ENCODE peak calls at places on chromosomes 11 and 22, in six cellular contexts. One of them, this sample, is unnamed.

GRCh38 chr11:17764446-17765218 is 30.1 kb downstream of the KCNC1 start:
- DNase-seq in CD8-positive, alpha-beta T cell: no peak
- DNase-seq in CD4-positive, alpha-beta T cell: no peak
- DNase-seq in fibroblast of lung: no peak
- DNase-seq in AG04450: no peak
- DNase-seq in left lung: peak; percentile 51
- DNase-seq in this sample: no peak

GRCh38 chr22:38317237-38317994 is at the start of gene CSNK1E:
- DNase-seq in fibroblast of lung: peak; percentile 59
- DNase-seq in left lung: peak; percentile 94
- DNase-seq in AG04450: no peak
- DNase-seq in CD8-positive, alpha-beta T cell: peak; percentile 64
- DNase-seq in CD4-positive, alpha-beta T cell: peak; percentile 79
- DNase-seq in this sample: peak; percentile 74

GRCh38 chr22:44076825-44077224 is 52.7 kb downstream of the PARVB start:
- DNase-seq in AG04450: no peak
- DNase-seq in left lung: no peak
- DNase-seq in CD4-positive, alpha-beta T cell: no peak
- DNase-seq in CD8-positive, alpha-beta T cell: no peak
- DNase-seq in fibroblast of lung: no peak
- DNase-seq in this sample: no peak

GRCh38 chr22:17232406-17232805 is 13.2 kb upstream of the ADA2 start:
- DNase-seq in fibroblast of lung: no peak
- DNase-seq in CD8-positive, alpha-beta T cell: no peak
- DNase-seq in CD4-positive, alpha-beta T cell: no peak
- DNase-seq in left lung: no peak
- DNase-seq in AG04450: no peak
- DNase-seq in this sample: no peak

GRCh38 chr22:17460895-17461294 is 91.6 kb downstream of the CECR2 start:
- DNase-seq in fibroblast of lung: no peak
- DNase-seq in CD8-positive, alpha-beta T cell: no peak
- DNase-seq in AG04450: no peak
- DNase-seq in left lung: no peak
- DNase-seq in CD4-positive, alpha-beta T cell: no peak
- DNase-seq in this sample: no peak

GRCh38 chr11:115439385-115439784 is 64.8 kb downstream of the CADM1 start:
- DNase-seq in CD8-positive, alpha-beta T cell: no peak
- DNase-seq in fibroblast of lung: peak; percentile 89
- DNase-seq in left lung: no peak
- DNase-seq in CD4-positive, alpha-beta T cell: no peak
- DNase-seq in AG04450: peak; percentile 44
- DNase-seq in this sample: no peak

GRCh38 chr22:38758276-38758945 is 2.6 kb upstream of the SUN2 start:
- DNase-seq in AG04450: no peak
- DNase-seq in left lung: no peak
- DNase-seq in CD4-positive, alpha-beta T cell: peak; percentile 82
- DNase-seq in fibroblast of lung: no peak
- DNase-seq in CD8-positive, alpha-beta T cell: peak; percentile 66
- DNase-seq in this sample: no peak

GRCh38 chr22:36166518-36167220 is 6.1 kb upstream of the APOL3 start:
- DNase-seq in CD4-positive, alpha-beta T cell: no peak
- DNase-seq in CD8-positive, alpha-beta T cell: no peak
- DNase-seq in fibroblast of lung: no peak
- DNase-seq in AG04450: no peak
- DNase-seq in left lung: no peak
- DNase-seq in this sample: no peak

GRCh38 chr11:93236741-93237675 is 39.2 kb upstream of the SLC36A4 start:
- DNase-seq in left lung: no peak
- DNase-seq in fibroblast of lung: peak; percentile 38
- DNase-seq in CD4-positive, alpha-beta T cell: no peak
- DNase-seq in CD8-positive, alpha-beta T cell: no peak
- DNase-seq in AG04450: no peak
- DNase-seq in this sample: no peak

GRCh38 chr22:23180893-23181762 is 819 bp downstream of the BCR start:
- DNase-seq in AG04450: no peak
- DNase-seq in fibroblast of lung: no peak
- DNase-seq in left lung: peak; percentile 86
- DNase-seq in CD4-positive, alpha-beta T cell: no peak
- DNase-seq in CD8-positive, alpha-beta T cell: no peak
- DNase-seq in this sample: no peak

GRCh38 chr11:122186439-122187080 is 70.5 kb upstream of the BLID start:
- DNase-seq in AG04450: peak; percentile 86
- DNase-seq in fibroblast of lung: peak; percentile 98
- DNase-seq in CD8-positive, alpha-beta T cell: no peak
- DNase-seq in left lung: no peak
- DNase-seq in CD4-positive, alpha-beta T cell: no peak
- DNase-seq in this sample: no peak

GRCh38 chr11:102836290-102836875 is 7.0 kb downstream of the MMP3 start:
- DNase-seq in CD8-positive, alpha-beta T cell: no peak
- DNase-seq in CD4-positive, alpha-beta T cell: no peak
- DNase-seq in left lung: no peak
- DNase-seq in fibroblast of lung: peak; percentile 93
- DNase-seq in AG04450: peak; percentile 42
- DNase-seq in this sample: no peak

GRCh38 chr11:117861151-117862018 is 15.1 kb downstream of the FXYD6 start:
- DNase-seq in CD8-positive, alpha-beta T cell: no peak
- DNase-seq in CD4-positive, alpha-beta T cell: no peak
- DNase-seq in AG04450: no peak
- DNase-seq in fibroblast of lung: no peak
- DNase-seq in left lung: no peak
- DNase-seq in this sample: no peak

GRCh38 chr11:69242583-69242940 is 51.4 kb upstream of the MYEOV start:
- DNase-seq in fibroblast of lung: no peak
- DNase-seq in CD8-positive, alpha-beta T cell: no peak
- DNase-seq in left lung: no peak
- DNase-seq in CD4-positive, alpha-beta T cell: no peak
- DNase-seq in AG04450: no peak
- DNase-seq in this sample: no peak

GRCh38 chr11:20000393-20001134 is 159.7 kb downstream of the DBX1 start:
- DNase-seq in left lung: no peak
- DNase-seq in CD4-positive, alpha-beta T cell: no peak
- DNase-seq in fibroblast of lung: no peak
- DNase-seq in CD8-positive, alpha-beta T cell: no peak
- DNase-seq in AG04450: no peak
- DNase-seq in this sample: no peak

GRCh38 chr11:132453411-132453810 is 1078.9 kb downstream of the OPCML start:
- DNase-seq in CD8-positive, alpha-beta T cell: no peak
- DNase-seq in AG04450: no peak
- DNase-seq in CD4-positive, alpha-beta T cell: no peak
- DNase-seq in fibroblast of lung: peak; percentile 77
- DNase-seq in left lung: no peak
- DNase-seq in this sample: no peak

GRCh38 chr11:14237333-14237988 is 121.5 kb downstream of the RRAS2 start:
- DNase-seq in fibroblast of lung: no peak
- DNase-seq in left lung: no peak
- DNase-seq in CD8-positive, alpha-beta T cell: no peak
- DNase-seq in CD4-positive, alpha-beta T cell: no peak
- DNase-seq in AG04450: no peak
- DNase-seq in this sample: no peak

GRCh38 chr11:128835741-128836410 is 31.2 kb downstream of the KCNJ1 start:
- DNase-seq in CD4-positive, alpha-beta T cell: no peak
- DNase-seq in left lung: no peak
- DNase-seq in AG04450: no peak
- DNase-seq in fibroblast of lung: no peak
- DNase-seq in CD8-positive, alpha-beta T cell: no peak
- DNase-seq in this sample: no peak

GRCh38 chr11:31387379-31387778 is 17.7 kb downstream of the DNAJC24 start:
- DNase-seq in fibroblast of lung: peak; percentile 20
- DNase-seq in CD4-positive, alpha-beta T cell: no peak
- DNase-seq in AG04450: no peak
- DNase-seq in left lung: no peak
- DNase-seq in CD8-positive, alpha-beta T cell: no peak
- DNase-seq in this sample: no peak

GRCh38 chr11:47391077-47391583 is 12.8 kb upstream of the SPI1 start:
- DNase-seq in AG04450: no peak
- DNase-seq in CD4-positive, alpha-beta T cell: no peak
- DNase-seq in CD8-positive, alpha-beta T cell: no peak
- DNase-seq in fibroblast of lung: no peak
- DNase-seq in left lung: peak; percentile 92
- DNase-seq in this sample: no peak

DNA sequence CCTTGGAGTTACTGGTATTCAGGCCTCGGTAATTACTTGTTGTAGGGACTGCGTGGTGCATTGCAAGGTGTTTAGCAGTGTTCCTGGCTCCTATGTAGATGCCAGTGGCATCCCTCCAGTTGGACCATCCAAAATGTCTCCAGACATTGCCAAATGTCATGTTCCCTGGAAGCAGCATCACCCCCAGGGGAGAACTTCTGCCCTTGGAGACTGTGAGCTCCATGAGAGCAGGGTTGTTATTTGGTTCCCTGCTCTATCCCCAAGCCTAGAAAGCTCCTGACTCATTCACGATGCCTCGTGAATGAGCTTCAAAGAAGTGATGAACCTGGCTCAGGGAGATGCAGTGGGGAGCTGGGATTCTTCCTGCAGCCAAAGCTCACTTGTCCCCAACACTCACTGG is 4.8 kb upstream of the CD248 start:
- DNase-seq in left lung: no peak
- DNase-seq in AG04450: no peak
- DNase-seq in CD4-positive, alpha-beta T cell: no peak
- DNase-seq in CD8-positive, alpha-beta T cell: no peak
- DNase-seq in fibroblast of lung: no peak
- DNase-seq in this sample: no peak
- H3K27ac ChIP-seq in left lung: no peak overlapping the region
- H3K27ac ChIP-seq in AG04450: no peak overlapping the region
- H3K27ac ChIP-seq in CD4-positive, alpha-beta T cell: no peak overlapping the region
- H3K27ac ChIP-seq in CD8-positive, alpha-beta T cell: no peak overlapping the region
- H3K27ac ChIP-seq in fibroblast of lung: no peak overlapping the region
- H3K27ac ChIP-seq in this sample: no peak overlapping the region

GRCh38 chr22:42791721-42792452 is 65.2 kb downstream of the ARFGAP3 start:
- DNase-seq in left lung: peak; percentile 77
- DNase-seq in CD4-positive, alpha-beta T cell: no peak
- DNase-seq in CD8-positive, alpha-beta T cell: no peak
- DNase-seq in fibroblast of lung: no peak
- DNase-seq in AG04450: no peak
- DNase-seq in this sample: no peak
- H3K27ac ChIP-seq in left lung: no peak overlapping the region
- H3K27ac ChIP-seq in CD4-positive, alpha-beta T cell: no peak overlapping the region
- H3K27ac ChIP-seq in CD8-positive, alpha-beta T cell: no peak overlapping the region
- H3K27ac ChIP-seq in fibroblast of lung: no peak overlapping the region
- H3K27ac ChIP-seq in AG04450: no peak overlapping the region
- H3K27ac ChIP-seq in this sample: no peak overlapping the region

DNA sequence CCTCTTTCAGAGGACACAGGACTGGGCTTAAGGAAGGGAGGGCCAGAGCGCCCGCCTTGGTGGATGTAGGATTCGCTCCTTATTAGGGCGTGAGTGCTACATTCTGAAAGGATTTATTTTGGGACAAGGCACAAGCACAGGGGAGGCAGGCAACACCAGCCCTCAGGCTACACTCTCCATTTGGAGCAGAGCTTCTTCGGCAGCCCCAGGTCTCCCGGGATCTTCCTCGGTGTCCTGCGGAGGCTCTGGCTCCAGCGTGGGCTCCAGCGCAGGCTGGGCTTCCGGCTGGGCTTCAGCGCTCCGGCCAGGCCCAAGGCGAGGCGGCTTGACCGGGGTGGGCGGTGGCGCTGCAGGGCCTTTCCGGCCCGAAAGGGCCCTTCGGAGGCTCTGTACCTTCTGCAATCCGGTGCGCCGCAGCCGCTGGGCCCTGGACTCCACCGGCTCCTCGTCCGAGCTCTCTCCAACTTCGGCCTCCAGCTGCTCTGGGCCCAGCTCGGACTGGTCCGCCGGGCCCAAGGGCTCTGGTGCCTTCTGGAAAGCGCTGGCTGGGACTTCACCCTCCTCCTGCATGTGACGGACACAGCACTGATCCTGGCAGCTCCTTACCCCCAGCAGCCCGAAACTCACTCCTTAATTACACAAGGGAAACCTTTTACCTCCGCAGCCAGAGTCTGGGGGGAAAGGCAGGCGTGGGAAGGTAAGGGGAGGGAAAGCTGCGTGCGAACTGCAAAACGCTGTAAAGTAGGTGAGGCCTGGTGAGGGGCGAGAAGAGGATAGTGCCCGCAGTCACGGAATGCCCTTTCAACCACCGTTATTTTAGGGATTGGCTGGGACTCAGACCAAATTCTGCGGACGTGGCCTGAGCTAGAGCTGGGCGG is 1.1 kb downstream of the CAVIN3 start:
- DNase-seq in AG04450: no peak
- DNase-seq in fibroblast of lung: peak; percentile 45
- DNase-seq in CD4-positive, alpha-beta T cell: no peak
- DNase-seq in CD8-positive, alpha-beta T cell: no peak
- DNase-seq in left lung: peak; percentile 88
- DNase-seq in this sample: no peak
- H3K27ac ChIP-seq in AG04450: peak overlapping the region; percentile 100
- H3K27ac ChIP-seq in fibroblast of lung: peak overlapping the region; percentile 97
- H3K27ac ChIP-seq in CD4-positive, alpha-beta T cell: no peak overlapping the region
- H3K27ac ChIP-seq in CD8-positive, alpha-beta T cell: no peak overlapping the region
- H3K27ac ChIP-seq in left lung: peak overlapping the region; percentile 98
- H3K27ac ChIP-seq in this sample: peak overlapping the region; percentile 82

GRCh38 chr11:72834905-72835304 is 20.7 kb downstream of the ATG16L2 start:
- DNase-seq in AG04450: no peak
- DNase-seq in fibroblast of lung: no peak
- DNase-seq in left lung: no peak
- DNase-seq in CD8-positive, alpha-beta T cell: no peak
- DNase-seq in CD4-positive, alpha-beta T cell: no peak
- DNase-seq in this sample: no peak
- H3K27ac ChIP-seq in AG04450: no peak overlapping the region
- H3K27ac ChIP-seq in fibroblast of lung: peak overlapping the region; percentile 40
- H3K27ac ChIP-seq in left lung: peak overlapping the region; percentile 48
- H3K27ac ChIP-seq in CD8-positive, alpha-beta T cell: no peak overlapping the region
- H3K27ac ChIP-seq in CD4-positive, alpha-beta T cell: no peak overlapping the region
- H3K27ac ChIP-seq in this sample: peak overlapping the region; percentile 85

DNA sequence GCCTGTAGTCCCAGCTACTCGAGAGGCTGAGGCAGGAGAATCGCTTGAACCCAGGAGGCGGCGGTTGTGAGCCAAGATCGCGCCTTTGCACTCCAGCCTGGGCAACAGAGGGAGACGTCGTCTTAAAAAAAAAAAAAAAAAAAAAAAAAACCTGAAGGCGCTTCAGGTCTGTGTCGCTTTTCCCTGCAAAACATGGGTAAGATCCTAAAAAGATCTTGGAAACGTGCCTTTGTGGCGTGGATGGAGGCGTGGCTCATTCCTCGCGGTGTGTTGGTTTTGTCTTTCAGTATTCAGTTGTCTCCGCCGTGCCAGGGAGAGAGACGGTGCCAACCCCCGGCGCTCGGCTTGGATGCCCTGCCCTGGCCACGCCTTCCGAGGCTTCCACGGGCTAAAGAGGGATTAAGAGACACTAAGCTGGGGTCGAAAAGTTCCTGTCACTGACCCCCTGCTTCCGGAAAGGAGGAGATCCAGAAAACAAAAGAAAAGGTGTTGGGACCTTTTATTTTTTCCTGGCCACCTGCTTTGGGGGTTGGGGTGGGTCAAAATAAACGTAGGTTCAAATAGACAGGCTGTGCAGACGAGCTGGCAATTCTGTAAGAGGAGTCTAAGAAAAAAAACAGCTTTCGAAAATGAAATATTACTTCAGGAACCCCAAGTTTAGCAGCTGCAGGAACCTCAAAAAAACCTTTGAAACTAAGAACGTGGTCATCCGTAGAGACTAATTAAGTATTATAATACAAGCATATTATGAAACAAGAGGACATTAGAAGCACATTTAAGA is 1.1 kb upstream of the SLC35F2 start:
- DNase-seq in fibroblast of lung: no peak
- DNase-seq in CD4-positive, alpha-beta T cell: peak; percentile 10
- DNase-seq in CD8-positive, alpha-beta T cell: peak; percentile 9
- DNase-seq in left lung: peak; percentile 84
- DNase-seq in AG04450: no peak
- DNase-seq in this sample: no peak
- H3K27ac ChIP-seq in fibroblast of lung: no peak overlapping the region
- H3K27ac ChIP-seq in CD4-positive, alpha-beta T cell: no peak overlapping the region
- H3K27ac ChIP-seq in CD8-positive, alpha-beta T cell: no peak overlapping the region
- H3K27ac ChIP-seq in left lung: peak overlapping the region; percentile 74
- H3K27ac ChIP-seq in AG04450: no peak overlapping the region
- H3K27ac ChIP-seq in this sample: no peak overlapping the region

This sample was measured in caudate nucleus.